ENCODE peak calls at places on chromosome 12, in nine cellular contexts. S is Calu3; F is CD8-positive, alpha-beta T cell; M is lower leg skin; V is HT-29; J is activated T-cell treated with anti-CD3 and anti-CD28 coated beads, Interleukin-2, amount 50 U/mL, for 72 hours; W is SHP77; R is T-helper 2 cell; I is pancreas. G is an unnamed sample.

GRCh38 chr12:4984971-4985370 is 58.7 kb upstream of the KCNA5 start:
- DNase-seq in S (no peak), F (no peak), M (peak), V (no peak), J (no peak), W (no peak), R (no peak), I (no peak), G (no peak)

GRCh38 chr12:107318804-107319535 is 225.6 kb upstream of the CRY1 start:
- DNase-seq in S (peak), F (no peak), M (peak), V (no peak), J (peak), W (no peak), R (no peak), I (no peak), G (peak)

GRCh38 chr12:128425883-128426282 is 158.9 kb downstream of the TMEM132C start:
- DNase-seq in S (no peak), F (no peak), M (no peak), V (no peak), J (no peak), W (no peak), R (no peak), I (no peak), G (no peak)

GRCh38 chr12:24562761-24563392 is 386.0 kb downstream of the BCAT1 start:
- DNase-seq in S (peak), F (no peak), M (peak), V (no peak), J (peak), W (no peak), R (no peak), I (no peak), G (peak)

GRCh38 chr12:120733574-120733973 is 7.9 kb downstream of the ACADS start:
- DNase-seq in S (no peak), F (no peak), M (no peak), V (no peak), J (no peak), W (no peak), R (no peak), I (no peak), G (no peak)

GRCh38 chr12:116343331-116343884 is 65.9 kb upstream of the MED13L start:
- DNase-seq in S (no peak), F (no peak), M (no peak), V (no peak), J (no peak), W (no peak), R (no peak), I (no peak), G (no peak)

GRCh38 chr12:52020126-52020525 is 13.4 kb downstream of the TAMALIN start:
- DNase-seq in S (no peak), F (no peak), M (no peak), V (no peak), J (no peak), W (no peak), R (no peak), I (no peak), G (no peak)

GRCh38 chr12:26125451-26126339 is 858 bp upstream of the BHLHE41 start:
- DNase-seq in S (peak), F (no peak), M (peak), V (peak), J (peak), W (peak), R (no peak), I (peak), G (peak)

GRCh38 chr12:94386422-94386821 is 73.2 kb downstream of the CEP83 start:
- DNase-seq in S (no peak), F (no peak), M (no peak), V (no peak), J (no peak), W (no peak), R (no peak), I (no peak), G (peak)

GRCh38 chr12:29309320-29309902 is 71.6 kb downstream of the ERGIC2 start:
- DNase-seq in S (no peak), F (no peak), M (no peak), V (peak), J (no peak), W (peak), R (no peak), I (no peak), G (peak)

GRCh38 chr12:2957816-2958431 is 1.3 kb upstream of the TEAD4 start:
- DNase-seq in S (no peak), F (no peak), M (no peak), V (no peak), J (no peak), W (no peak), R (no peak), I (no peak), G (no peak)

GRCh38 chr12:88451254-88451653 is 129.0 kb downstream of the KITLG start:
- DNase-seq in S (no peak), F (no peak), M (no peak), V (no peak), J (no peak), W (no peak), R (no peak), I (no peak), G (no peak)

GRCh38 chr12:5073838-5074237 is 30.2 kb downstream of the KCNA5 start:
- DNase-seq in S (no peak), F (no peak), M (no peak), V (no peak), J (no peak), W (no peak), R (no peak), I (no peak), G (peak)

GRCh38 chr12:122089080-122089479 is 10.5 kb downstream of the MLXIP start:
- DNase-seq in S (no peak), F (no peak), M (no peak), V (no peak), J (no peak), W (no peak), R (no peak), I (no peak), G (no peak)

GRCh38 chr12:105814283-105814682 is 324.5 kb downstream of the NUAK1 start:
- DNase-seq in S (no peak), F (no peak), M (no peak), V (no peak), J (no peak), W (peak), R (no peak), I (no peak), G (no peak)

GRCh38 chr12:2561367-2561766 is 233.4 kb upstream of the FKBP4 start:
- DNase-seq in S (no peak), F (no peak), M (peak), V (no peak), J (no peak), W (no peak), R (no peak), I (no peak), G (peak)

GRCh38 chr12:118103231-118103600 is 595 bp downstream of the VSIG10 start:
- DNase-seq in S (peak), F (no peak), M (peak), V (peak), J (no peak), W (peak), R (no peak), I (peak), G (peak)

GRCh38 chr12:30753761-30754382 is 879 bp downstream of the CAPRIN2 start:
- DNase-seq in S (peak), F (no peak), M (no peak), V (peak), J (no peak), W (peak), R (no peak), I (no peak), G (peak)

GRCh38 chr12:59834659-59835474 is 239.0 kb downstream of the SLC16A7 start:
- DNase-seq in S (peak), F (no peak), M (no peak), V (peak), J (peak), W (peak), R (no peak), I (no peak), G (peak)

GRCh38 chr12:49260165-49260564 is 4.7 kb upstream of the TUBA1C start:
- DNase-seq in S (no peak), F (no peak), M (no peak), V (no peak), J (no peak), W (no peak), R (no peak), I (no peak), G (no peak)

GRCh38 chr12:42315108-42315507 is 10.8 kb downstream of the ZCRB1 start:
- DNase-seq in S (no peak), F (no peak), M (no peak), V (no peak), J (no peak), W (no peak), R (no peak), I (no peak), G (no peak)

GRCh38 chr12:123519151-123520001 is 14.1 kb downstream of the RILPL1 start:
- DNase-seq in S (peak), F (no peak), M (no peak), V (no peak), J (no peak), W (no peak), R (no peak), I (peak), G (peak)

G was measured in cardiac muscle cell.